ENCODE peak calls at places on chromosomes 13 and 19, in seven cellular contexts. I is neural progenitor cell; F is fibroblast of lung; P is Peyer's patch; X is CD4-positive, CD25-positive, alpha-beta regulatory T cell; Z is mesendoderm; M is mammary epithelial cell. Y is an unnamed sample.

GRCh38 chr13:41700790-41701310 is 243.5 kb downstream of the RGCC start:
- DNase-seq in I (no peak), F (peak), P (no peak), X (no peak), Z (no peak), M (peak), Y (no peak)

GRCh38 chr19:29831041-29831548 is 19.3 kb downstream of the CCNE1 start:
- DNase-seq in I (no peak), F (no peak), P (no peak), X (peak), Z (no peak), M (peak), Y (peak)

GRCh38 chr13:82076421-82076820 is 1735.5 kb upstream of the SPRY2 start:
- DNase-seq in I (no peak), F (no peak), P (no peak), X (no peak), Z (no peak), M (no peak), Y (no peak)

GRCh38 chr13:98482476-98483444 is 94.1 kb downstream of the STK24 start:
- DNase-seq in I (peak), F (peak), P (peak), X (no peak), Z (peak), M (peak), Y (no peak)

GRCh38 chr13:43986395-43986794 is 106.7 kb downstream of the LACC1 start:
- DNase-seq in I (no peak), F (peak), P (no peak), X (no peak), Z (no peak), M (no peak), Y (no peak)

GRCh38 chr19:17073869-17074627 is 1.2 kb downstream of the HAUS8 start:
- DNase-seq in I (no peak), F (no peak), P (peak), X (peak), Z (peak), M (no peak), Y (no peak)

GRCh38 chr19:695350-695949 is at the start of gene PRSS57:
- DNase-seq in I (no peak), F (no peak), P (no peak), X (no peak), Z (no peak), M (no peak), Y (no peak)

GRCh38 chr13:48126944-48127814 is 32.3 kb upstream of the MED4 start:
- DNase-seq in I (peak), F (peak), P (peak), X (peak), Z (peak), M (peak), Y (peak)

GRCh38 chr13:40777166-40777956 is 6.4 kb upstream of the MRPS31 start:
- DNase-seq in I (peak), F (peak), P (peak), X (peak), Z (peak), M (peak), Y (peak)

GRCh38 chr19:23249911-23250649 is at the start of gene ZNF724:
- DNase-seq in I (peak), F (peak), P (peak), X (peak), Z (peak), M (peak), Y (peak)

GRCh38 chr19:27772059-27772458 is 1440.9 kb downstream of the UQCRFS1 start:
- DNase-seq in I (no peak), F (no peak), P (no peak), X (no peak), Z (no peak), M (no peak), Y (no peak)

GRCh38 chr13:36872621-36873020 is 47.4 kb downstream of the SMAD9 start:
- DNase-seq in I (peak), F (no peak), P (no peak), X (no peak), Z (no peak), M (no peak), Y (no peak)

GRCh38 chr19:46787331-46788100 is 878 bp downstream of the SLC1A5 start:
- DNase-seq in I (peak), F (peak), P (peak), X (peak), Z (peak), M (peak), Y (peak)

GRCh38 chr13:76622336-76623045 is 263.7 kb downstream of the KCTD12 start:
- DNase-seq in I (peak), F (no peak), P (no peak), X (no peak), Z (no peak), M (no peak), Y (no peak)

GRCh38 chr19:49421039-49421877 is 2.0 kb downstream of the PTH2 start:
- DNase-seq in I (peak), F (peak), P (peak), X (peak), Z (peak), M (peak), Y (peak)

GRCh38 chr13:60990032-60990733 is 425.5 kb downstream of the PCDH20 start:
- DNase-seq in I (peak), F (no peak), P (no peak), X (peak), Z (peak), M (no peak), Y (no peak)

GRCh38 chr13:60759499-60759898 is 362.5 kb downstream of the TDRD3 start:
- DNase-seq in I (peak), F (peak), P (no peak), X (no peak), Z (peak), M (no peak), Y (no peak)

GRCh38 chr19:51651216-51651846 is 4.7 kb upstream of the SIGLEC14 start:
- DNase-seq in I (no peak), F (no peak), P (peak), X (no peak), Z (no peak), M (no peak), Y (no peak)

GRCh38 chr19:29851769-29852521 is 40.2 kb downstream of the CCNE1 start:
- DNase-seq in I (no peak), F (no peak), P (no peak), X (no peak), Z (no peak), M (no peak), Y (no peak)

GRCh38 chr13:51697181-51697580 is 106.8 kb downstream of the DHRS12 start:
- DNase-seq in I (no peak), F (no peak), P (no peak), X (no peak), Z (no peak), M (no peak), Y (no peak)

GRCh38 chr13:78152415-78152814 is 233.8 kb upstream of the EDNRB start:
- DNase-seq in I (no peak), F (no peak), P (no peak), X (no peak), Z (no peak), M (no peak), Y (no peak)

GRCh38 chr13:110387451-110388140 is 80.5 kb downstream of the COL4A2 start:
- DNase-seq in I (peak), F (no peak), P (no peak), X (peak), Z (peak), M (peak), Y (no peak)

GRCh38 chr13:37369618-37370017 is 228.9 kb downstream of the POSTN start:
- DNase-seq in I (no peak), F (peak), P (no peak), X (no peak), Z (no peak), M (peak), Y (no peak)

GRCh38 chr13:99589575-99589974 is 88.3 kb downstream of the TM9SF2 start:
- DNase-seq in I (no peak), F (no peak), P (no peak), X (no peak), Z (no peak), M (no peak), Y (no peak)

GRCh38 chr19:5580116-5580515 is 12.4 kb upstream of the TINCR start:
- DNase-seq in I (no peak), F (no peak), P (no peak), X (no peak), Z (no peak), M (no peak), Y (no peak)

GRCh38 chr19:51181913-51182419 is 39.9 kb downstream of the SIGLEC7 start:
- DNase-seq in I (peak), F (no peak), P (no peak), X (peak), Z (peak), M (no peak), Y (no peak)

GRCh38 chr13:110166598-110166997 is 140.4 kb downstream of the COL4A1 start:
- DNase-seq in I (no peak), F (no peak), P (no peak), X (no peak), Z (no peak), M (no peak), Y (no peak)

GRCh38 chr13:36395280-36395679 is 37.0 kb upstream of the CCNA1 start:
- DNase-seq in I (no peak), F (peak), P (no peak), X (peak), Z (peak), M (peak), Y (no peak)

GRCh38 chr13:79245937-79246574 is 160.0 kb downstream of the RBM26 start:
- DNase-seq in I (no peak), F (no peak), P (no peak), X (no peak), Z (peak), M (no peak), Y (no peak)

GRCh38 chr13:79241697-79242096 is 164.4 kb downstream of the RBM26 start:
- DNase-seq in I (no peak), F (no peak), P (no peak), X (no peak), Z (no peak), M (no peak), Y (no peak)

DNA sequence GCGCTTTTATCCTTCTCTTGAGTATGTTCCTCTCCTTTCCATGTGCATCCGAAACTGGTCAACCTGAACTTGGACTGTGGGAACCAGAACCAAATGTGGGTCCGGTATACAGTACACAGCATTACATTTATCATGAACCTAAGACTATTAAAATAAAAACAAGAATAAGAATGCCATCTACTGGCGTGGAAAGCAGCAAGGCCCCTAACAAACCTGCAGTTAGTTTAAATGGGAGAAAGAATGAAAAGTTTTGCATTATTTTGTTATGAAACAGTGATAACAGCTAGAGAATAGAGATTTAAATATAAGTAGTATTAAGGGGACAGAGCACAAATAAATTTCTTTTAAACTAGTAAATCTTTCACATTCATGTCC is 159.5 kb downstream of the RBM26 start:
- DNase-seq in I (no peak), F (no peak), P (no peak), X (peak), Z (no peak), M (no peak), Y (no peak)
- H3K27ac ChIP-seq in I (no peak), F (no peak), P (no peak), X (no peak), Z (no peak), M (no peak), Y (no peak)

DNA sequence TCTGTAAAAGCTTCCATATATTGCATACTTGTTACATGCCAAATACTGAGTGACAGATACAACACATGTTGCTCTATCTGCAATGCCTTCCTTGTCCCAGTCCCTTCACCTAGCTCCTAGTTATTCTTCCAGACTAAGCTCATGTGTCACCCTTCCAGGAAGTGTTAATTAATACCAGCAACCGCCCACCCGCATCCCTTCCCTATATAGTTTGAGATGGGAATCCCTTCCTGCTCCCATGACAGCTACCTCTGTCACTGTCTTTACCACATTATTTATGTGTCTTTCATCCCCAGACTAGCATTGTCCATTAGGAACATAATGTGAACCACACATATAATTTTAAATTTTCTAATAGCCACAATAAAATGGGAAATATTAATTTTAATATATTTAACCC is 49.5 kb upstream of the FRY start:
- DNase-seq in I (no peak), F (peak), P (no peak), X (no peak), Z (no peak), M (peak), Y (no peak)
- H3K27ac ChIP-seq in I (no peak), F (no peak), P (no peak), X (no peak), Z (no peak), M (no peak), Y (no peak)

GRCh38 chr19:48413879-48414623 is 20.6 kb downstream of the GRIN2D start:
- DNase-seq in I (no peak), F (peak), P (no peak), X (no peak), Z (peak), M (peak), Y (no peak)
- H3K27ac ChIP-seq in I (no peak), F (no peak), P (no peak), X (no peak), Z (no peak), M (no peak), Y (no peak)

GRCh38 chr19:19457691-19458090 is 52.2 kb downstream of the GATAD2A start:
- DNase-seq in I (no peak), F (no peak), P (no peak), X (no peak), Z (no peak), M (no peak), Y (no peak)

GRCh38 chr19:19458110-19458816 is 52.8 kb downstream of the GATAD2A start:
- DNase-seq in I (no peak), F (no peak), P (no peak), X (no peak), Z (no peak), M (no peak), Y (peak)

GRCh38 chr19:19460258-19460731 is 54.8 kb downstream of the GATAD2A start:
- DNase-seq in I (no peak), F (no peak), P (peak), X (peak), Z (no peak), M (no peak), Y (peak)

GRCh38 chr19:19459707-19460251 is 54.3 kb downstream of the GATAD2A start:
- DNase-seq in I (no peak), F (peak), P (peak), X (peak), Z (no peak), M (no peak), Y (peak)

GRCh38 chr19:19459099-19459498 is 53.6 kb downstream of the GATAD2A start:
- DNase-seq in I (no peak), F (no peak), P (no peak), X (peak), Z (no peak), M (no peak), Y (peak)
- H3K27ac ChIP-seq in I (no peak), F (peak), P (peak), X (peak), Z (no peak), M (no peak), Y (peak)

DNA sequence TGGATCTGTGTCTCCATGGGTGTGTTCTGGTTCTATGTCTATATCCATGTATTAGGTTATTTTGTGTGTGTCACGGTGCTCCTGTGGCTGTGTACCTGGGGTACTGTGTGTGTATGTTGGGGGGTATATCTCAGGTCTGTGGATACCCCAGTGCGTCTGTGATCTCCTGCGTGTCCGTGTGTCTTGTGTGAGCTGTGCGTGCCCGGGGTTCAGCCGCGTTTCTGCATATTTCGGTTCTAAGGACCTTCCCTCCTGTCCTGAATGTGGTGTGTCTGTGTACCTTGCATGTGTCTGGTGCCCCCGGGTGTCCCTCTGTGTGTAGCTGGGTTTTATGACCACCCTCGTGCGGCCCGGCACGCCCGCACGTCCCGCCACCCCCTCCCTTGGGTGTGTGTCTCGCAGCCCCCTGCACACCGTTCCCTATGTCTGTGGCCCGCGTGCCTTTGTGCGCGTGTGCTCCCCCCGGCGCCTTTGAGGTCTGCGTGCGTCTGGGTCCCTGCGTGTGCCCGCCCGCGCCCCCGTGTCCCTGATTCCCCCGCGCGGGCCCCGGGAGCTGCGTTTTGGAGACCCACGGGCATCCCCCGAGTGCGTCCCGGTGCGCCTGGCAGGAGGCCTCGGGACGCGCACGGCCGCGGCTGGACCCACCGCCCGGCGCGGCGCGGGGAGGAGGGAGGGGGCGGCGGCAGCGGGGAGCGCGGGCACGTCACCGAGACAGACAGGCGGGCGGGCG is 12.3 kb upstream of the NANOS3 start:
- DNase-seq in I (no peak), F (no peak), P (no peak), X (no peak), Z (no peak), M (no peak), Y (no peak)
- H3K27ac ChIP-seq in I (no peak), F (no peak), P (peak), X (no peak), Z (no peak), M (no peak), Y (no peak)

DNA sequence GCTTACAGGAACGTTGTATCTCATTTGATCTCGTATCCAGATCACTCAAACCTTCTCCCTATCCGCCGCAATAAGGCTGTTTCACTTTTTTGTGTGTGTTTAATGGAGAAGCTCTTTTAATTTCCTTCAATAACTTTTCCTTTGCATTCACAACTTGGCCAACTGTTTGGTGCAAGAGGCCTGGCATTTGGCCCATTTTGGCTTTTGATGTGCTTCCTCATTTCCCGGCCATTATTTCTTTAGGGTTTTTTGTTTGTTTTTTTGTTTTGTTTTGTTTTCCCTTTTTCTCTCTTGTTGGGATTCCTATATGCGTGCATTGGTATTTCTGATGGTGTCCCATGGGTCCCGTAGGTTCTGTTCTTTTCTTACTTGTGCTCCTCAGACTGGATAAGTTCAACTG is 6.1 kb upstream of the UPF3A start:
- DNase-seq in I (no peak), F (no peak), P (no peak), X (no peak), Z (no peak), M (no peak), Y (no peak)
- H3K27ac ChIP-seq in I (no peak), F (no peak), P (no peak), X (no peak), Z (no peak), M (no peak), Y (no peak)

Y was measured in CD8-positive, alpha-beta memory T cell.